ENCODE peak calls at places on chromosomes 1 and 21, in five cellular contexts. One of them, this sample, is unnamed.

GRCh38 chr1:179153217-179153616 is 71.3 kb downstream of the TOR3A start:
- DNase-seq in fibroblast of pulmonary artery: no peak
- DNase-seq in K562: no peak
- DNase-seq in kidney epithelial cell: no peak
- DNase-seq in type B pancreatic cell: no peak
- DNase-seq in this sample: no peak

GRCh38 chr1:244735404-244735803 is 82.5 kb downstream of the DESI2 start:
- DNase-seq in fibroblast of pulmonary artery: no peak
- DNase-seq in K562: no peak
- DNase-seq in kidney epithelial cell: no peak
- DNase-seq in type B pancreatic cell: no peak
- DNase-seq in this sample: no peak

GRCh38 chr1:25702101-25702775 is 85.6 kb downstream of the MAN1C1 start:
- DNase-seq in fibroblast of pulmonary artery: no peak
- DNase-seq in K562: no peak
- DNase-seq in kidney epithelial cell: no peak
- DNase-seq in type B pancreatic cell: no peak
- DNase-seq in this sample: no peak

GRCh38 chr1:72366473-72366872 is 84.1 kb upstream of the NEGR1 start:
- DNase-seq in fibroblast of pulmonary artery: peak; percentile 81
- DNase-seq in K562: no peak
- DNase-seq in kidney epithelial cell: peak; percentile 48
- DNase-seq in type B pancreatic cell: no peak
- DNase-seq in this sample: no peak

GRCh38 chr1:152347116-152347728 is 12.6 kb downstream of the FLG2 start:
- DNase-seq in fibroblast of pulmonary artery: peak; percentile 70
- DNase-seq in K562: peak; percentile 56
- DNase-seq in kidney epithelial cell: peak; percentile 32
- DNase-seq in type B pancreatic cell: no peak
- DNase-seq in this sample: no peak

GRCh38 chr1:32208891-32209309 is at the start of gene DCDC2B:
- DNase-seq in fibroblast of pulmonary artery: peak; percentile 51
- DNase-seq in K562: no peak
- DNase-seq in kidney epithelial cell: peak; percentile 65
- DNase-seq in type B pancreatic cell: no peak
- DNase-seq in this sample: no peak

GRCh38 chr21:36134820-36135390 is at the start of gene CBR3:
- DNase-seq in fibroblast of pulmonary artery: peak; percentile 36
- DNase-seq in K562: no peak
- DNase-seq in kidney epithelial cell: no peak
- DNase-seq in type B pancreatic cell: no peak
- DNase-seq in this sample: peak; percentile 21

GRCh38 chr1:95080446-95080845 is 7.7 kb upstream of the ALG14 start:
- DNase-seq in fibroblast of pulmonary artery: no peak
- DNase-seq in K562: no peak
- DNase-seq in kidney epithelial cell: no peak
- DNase-seq in type B pancreatic cell: no peak
- DNase-seq in this sample: no peak

GRCh38 chr1:19087737-19088594 is 122.1 kb downstream of the UBR4 start:
- DNase-seq in fibroblast of pulmonary artery: no peak
- DNase-seq in K562: no peak
- DNase-seq in kidney epithelial cell: no peak
- DNase-seq in type B pancreatic cell: no peak
- DNase-seq in this sample: no peak

GRCh38 chr1:18354657-18355056 is 126.1 kb upstream of the KLHDC7A start:
- DNase-seq in fibroblast of pulmonary artery: no peak
- DNase-seq in K562: no peak
- DNase-seq in kidney epithelial cell: no peak
- DNase-seq in type B pancreatic cell: no peak
- DNase-seq in this sample: no peak

GRCh38 chr1:223056802-223057201 is 86.2 kb downstream of the TLR5 start:
- DNase-seq in fibroblast of pulmonary artery: no peak
- DNase-seq in K562: no peak
- DNase-seq in kidney epithelial cell: no peak
- DNase-seq in type B pancreatic cell: no peak
- DNase-seq in this sample: no peak

GRCh38 chr1:201327687-201328240 is 44.5 kb downstream of the PKP1 start:
- DNase-seq in fibroblast of pulmonary artery: no peak
- DNase-seq in K562: no peak
- DNase-seq in kidney epithelial cell: no peak
- DNase-seq in type B pancreatic cell: no peak
- DNase-seq in this sample: no peak

GRCh38 chr1:228021526-228022030 is 14.8 kb downstream of the WNT3A start:
- DNase-seq in fibroblast of pulmonary artery: no peak
- DNase-seq in K562: no peak
- DNase-seq in kidney epithelial cell: no peak
- DNase-seq in type B pancreatic cell: no peak
- DNase-seq in this sample: no peak

GRCh38 chr1:209613351-209614150 is 30.0 kb downstream of the CAMK1G start:
- DNase-seq in fibroblast of pulmonary artery: no peak
- DNase-seq in K562: no peak
- DNase-seq in kidney epithelial cell: no peak
- DNase-seq in type B pancreatic cell: no peak
- DNase-seq in this sample: no peak

GRCh38 chr1:15702722-15703550 is 18.8 kb downstream of the PLEKHM2 start:
- DNase-seq in fibroblast of pulmonary artery: peak; percentile 40
- DNase-seq in K562: no peak
- DNase-seq in kidney epithelial cell: no peak
- DNase-seq in type B pancreatic cell: no peak
- DNase-seq in this sample: no peak

GRCh38 chr1:50701706-50702317 is 258.3 kb downstream of the FAF1 start:
- DNase-seq in fibroblast of pulmonary artery: no peak
- DNase-seq in K562: no peak
- DNase-seq in kidney epithelial cell: no peak
- DNase-seq in type B pancreatic cell: no peak
- DNase-seq in this sample: no peak

GRCh38 chr1:195450794-195451193 is 1157.4 kb downstream of the KCNT2 start:
- DNase-seq in fibroblast of pulmonary artery: no peak
- DNase-seq in K562: no peak
- DNase-seq in kidney epithelial cell: no peak
- DNase-seq in type B pancreatic cell: no peak
- DNase-seq in this sample: no peak

GRCh38 chr1:156390409-156391144 is 21.6 kb downstream of the RHBG start:
- DNase-seq in fibroblast of pulmonary artery: no peak
- DNase-seq in K562: no peak
- DNase-seq in kidney epithelial cell: no peak
- DNase-seq in type B pancreatic cell: no peak
- DNase-seq in this sample: no peak

GRCh38 chr1:216330262-216330661 is 93.0 kb downstream of the USH2A start:
- DNase-seq in fibroblast of pulmonary artery: peak; percentile 8
- DNase-seq in K562: no peak
- DNase-seq in kidney epithelial cell: no peak
- DNase-seq in type B pancreatic cell: no peak
- DNase-seq in this sample: no peak

GRCh38 chr1:96845464-96845863 is 123.9 kb downstream of the PTBP2 start:
- DNase-seq in fibroblast of pulmonary artery: no peak
- DNase-seq in K562: peak; percentile 53
- DNase-seq in kidney epithelial cell: no peak
- DNase-seq in type B pancreatic cell: no peak
- DNase-seq in this sample: no peak
- TF ChIP-seq CTCF in fibroblast of pulmonary artery: peak; percentile 54
- TF ChIP-seq CTCF in K562: peak; percentile 77
- TF ChIP-seq CTCF in kidney epithelial cell: peak; percentile 50
- TF ChIP-seq CTCF in type B pancreatic cell: peak; percentile 61
- TF ChIP-seq CTCF in this sample: peak; percentile 26

GRCh38 chr1:10387611-10388386 is 11.1 kb upstream of the PGD start:
- DNase-seq in fibroblast of pulmonary artery: peak; percentile 83
- DNase-seq in K562: no peak
- DNase-seq in kidney epithelial cell: no peak
- DNase-seq in type B pancreatic cell: no peak
- DNase-seq in this sample: no peak
- TF ChIP-seq CTCF in fibroblast of pulmonary artery: peak; percentile 14
- TF ChIP-seq CTCF in K562: no peak
- TF ChIP-seq CTCF in kidney epithelial cell: no peak
- TF ChIP-seq CTCF in type B pancreatic cell: no peak
- TF ChIP-seq CTCF in this sample: no peak

DNA sequence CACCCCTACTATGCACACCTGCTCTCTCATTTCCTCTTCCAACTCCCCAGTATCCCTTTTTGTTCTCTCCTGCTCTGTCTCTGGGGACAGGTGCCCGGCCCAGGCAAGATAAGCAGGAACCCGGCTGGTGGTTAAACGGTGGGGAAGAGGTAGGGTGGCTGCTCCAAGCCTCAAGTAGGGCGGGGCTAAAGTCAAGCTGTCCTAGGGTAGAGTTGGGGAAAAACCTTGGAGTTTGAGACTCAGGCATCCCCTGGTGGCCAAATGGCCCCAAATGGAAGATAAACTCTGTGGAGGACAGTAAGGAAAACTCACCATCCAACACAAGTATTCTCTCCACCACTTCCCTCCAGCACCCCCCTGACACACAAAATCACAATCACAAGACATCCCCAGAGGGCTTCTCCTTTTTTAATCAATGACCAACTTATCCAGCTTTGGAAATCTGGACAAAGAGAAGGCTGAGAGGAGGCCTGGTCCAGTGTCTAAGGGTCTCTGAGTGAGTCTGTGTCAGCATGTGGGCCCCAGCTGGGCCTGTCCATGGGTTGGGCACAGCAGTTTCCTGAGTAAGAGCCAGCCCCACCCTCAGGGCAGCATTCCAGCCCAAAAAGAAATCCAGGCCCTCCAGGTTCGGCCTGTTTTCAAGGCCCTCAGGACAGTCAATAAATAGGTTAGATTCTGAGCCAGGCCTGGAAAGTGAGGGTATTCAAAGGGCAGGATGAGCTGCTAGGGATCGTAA is 9.8 kb downstream of the POMGNT1 start:
- DNase-seq in fibroblast of pulmonary artery: no peak
- DNase-seq in K562: peak; percentile 56
- DNase-seq in kidney epithelial cell: no peak
- DNase-seq in type B pancreatic cell: no peak
- DNase-seq in this sample: no peak
- TF ChIP-seq CTCF in fibroblast of pulmonary artery: no peak
- TF ChIP-seq CTCF in K562: peak; percentile 39
- TF ChIP-seq CTCF in kidney epithelial cell: no peak
- TF ChIP-seq CTCF in type B pancreatic cell: peak; percentile 30
- TF ChIP-seq CTCF in this sample: no peak

GRCh38 chr1:46996659-46997281 is 26.7 kb upstream of the CYP4X1 start:
- DNase-seq in fibroblast of pulmonary artery: no peak
- DNase-seq in K562: peak; percentile 2
- DNase-seq in kidney epithelial cell: no peak
- DNase-seq in type B pancreatic cell: no peak
- DNase-seq in this sample: no peak

GRCh38 chr1:47004004-47004403 is 19.5 kb upstream of the CYP4X1 start:
- DNase-seq in fibroblast of pulmonary artery: no peak
- DNase-seq in K562: no peak
- DNase-seq in kidney epithelial cell: no peak
- DNase-seq in type B pancreatic cell: no peak
- DNase-seq in this sample: no peak

GRCh38 chr1:47002211-47002610 is 21.3 kb upstream of the CYP4X1 start:
- DNase-seq in fibroblast of pulmonary artery: no peak
- DNase-seq in K562: peak; percentile 31
- DNase-seq in kidney epithelial cell: no peak
- DNase-seq in type B pancreatic cell: no peak
- DNase-seq in this sample: no peak
- TF ChIP-seq CTCF in fibroblast of pulmonary artery: peak; percentile 19
- TF ChIP-seq CTCF in K562: peak; percentile 63
- TF ChIP-seq CTCF in kidney epithelial cell: peak; percentile 45
- TF ChIP-seq CTCF in type B pancreatic cell: peak; percentile 57
- TF ChIP-seq CTCF in this sample: no peak

GRCh38 chr1:7576946-7577657 is 194.0 kb upstream of the VAMP3 start:
- DNase-seq in fibroblast of pulmonary artery: peak; percentile 27
- DNase-seq in K562: peak; percentile 55
- DNase-seq in kidney epithelial cell: no peak
- DNase-seq in type B pancreatic cell: no peak
- DNase-seq in this sample: no peak
- TF ChIP-seq CTCF in fibroblast of pulmonary artery: peak; percentile 44
- TF ChIP-seq CTCF in K562: peak; percentile 55
- TF ChIP-seq CTCF in kidney epithelial cell: peak; percentile 61
- TF ChIP-seq CTCF in type B pancreatic cell: peak; percentile 33
- TF ChIP-seq CTCF in this sample: no peak

DNA sequence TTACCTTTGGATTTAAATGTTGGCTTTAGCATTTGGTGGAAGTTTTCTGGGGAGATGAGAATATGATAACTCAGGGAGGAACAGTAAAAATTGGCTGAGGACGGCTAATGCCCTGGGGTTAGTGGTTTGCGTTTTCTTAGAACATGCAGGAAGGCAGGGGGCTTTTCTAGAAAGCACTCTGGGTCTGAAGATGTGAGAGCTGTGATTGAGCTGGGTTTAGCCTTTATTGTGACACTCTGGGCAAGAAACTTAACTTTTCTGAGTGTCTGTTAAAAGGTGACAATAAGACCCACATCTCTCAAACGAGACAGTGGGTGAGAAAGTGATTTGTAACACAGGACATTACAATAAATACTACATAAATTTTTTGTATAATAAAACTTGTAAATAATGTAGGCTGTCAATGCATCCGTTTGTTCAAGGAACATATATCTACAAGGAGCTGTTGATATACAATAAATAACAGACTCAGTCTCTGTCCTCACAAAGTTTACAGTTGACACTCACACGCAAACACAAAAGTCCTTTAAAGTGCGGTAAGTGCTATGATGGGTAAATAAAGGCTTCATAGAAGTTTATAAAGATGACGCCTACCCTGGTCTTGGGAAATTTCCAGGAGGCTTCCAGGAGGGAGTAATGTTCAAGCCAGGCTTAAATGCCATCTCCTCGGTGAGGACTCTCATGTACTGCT is 49.5 kb upstream of the MRPS6 start:
- DNase-seq in fibroblast of pulmonary artery: no peak
- DNase-seq in K562: no peak
- DNase-seq in kidney epithelial cell: no peak
- DNase-seq in type B pancreatic cell: no peak
- DNase-seq in this sample: peak; percentile 22
- TF ChIP-seq CTCF in fibroblast of pulmonary artery: no peak
- TF ChIP-seq CTCF in K562: no peak
- TF ChIP-seq CTCF in kidney epithelial cell: no peak
- TF ChIP-seq CTCF in type B pancreatic cell: no peak
- TF ChIP-seq CTCF in this sample: no peak

This sample was measured in natural killer cell.